ENCODE peak calls at places on chromosomes 5 and 9, in eight cellular contexts. G is ecto neural progenitor cell; A is mesendoderm; V is neural crest cell; N is activated CD4-positive, alpha-beta T cell treated with anti-CD3 and anti-CD28 coated beads for 48 hours; C is C1 segment of cervical spinal cord; P is activated T-helper 1 cell treated with Interleukin-2 at 50 U/mL for 16 hours; U is heart right ventricle. R is an unnamed sample.

GRCh38 chr5:158273035-158273434 is 414.1 kb upstream of the CLINT1 start:
- DNase-seq in G (peak), A (peak), V (no peak), N (no peak), C (no peak), P (no peak), U (no peak), R (no peak)

GRCh38 chr5:23208959-23209431 is 298.4 kb upstream of the PRDM9 start:
- DNase-seq in G (peak), A (peak), V (peak), N (no peak), C (no peak), P (no peak), U (peak), R (peak)

GRCh38 chr9:130893250-130894101 is 3.1 kb downstream of the QRFP start:
- DNase-seq in G (peak), A (peak), V (no peak), N (no peak), C (peak), P (no peak), U (peak), R (no peak)

GRCh38 chr5:120765189-120765588 is 301.1 kb downstream of the PRR16 start:
- DNase-seq in G (no peak), A (no peak), V (no peak), N (no peak), C (no peak), P (no peak), U (no peak), R (no peak)

GRCh38 chr5:177403826-177404640 is 3.6 kb upstream of the PFN3 start:
- DNase-seq in G (peak), A (peak), V (peak), N (peak), C (no peak), P (peak), U (peak), R (peak)

GRCh38 chr9:22052376-22052945 is 43.4 kb upstream of the CDKN2B start:
- DNase-seq in G (no peak), A (no peak), V (no peak), N (peak), C (no peak), P (no peak), U (no peak), R (no peak)

GRCh38 chr9:23123048-23123632 is 676.5 kb downstream of the DMRTA1 start:
- DNase-seq in G (peak), A (peak), V (peak), N (peak), C (no peak), P (no peak), U (no peak), R (no peak)

GRCh38 chr5:132411382-132411925 is 41.9 kb downstream of the SLC22A5 start:
- DNase-seq in G (no peak), A (no peak), V (no peak), N (peak), C (no peak), P (peak), U (no peak), R (no peak)

GRCh38 chr5:143521891-143522290 is 118.4 kb upstream of the NR3C1 start:
- DNase-seq in G (no peak), A (no peak), V (no peak), N (no peak), C (no peak), P (no peak), U (no peak), R (no peak)

GRCh38 chr9:125436613-125437443 is 175.2 kb downstream of the GAPVD1 start:
- DNase-seq in G (peak), A (no peak), V (no peak), N (no peak), C (no peak), P (no peak), U (no peak), R (no peak)

GRCh38 chr5:168885324-168886120 is 306.4 kb upstream of the PANK3 start:
- DNase-seq in G (peak), A (no peak), V (peak), N (no peak), C (no peak), P (no peak), U (peak), R (no peak)

GRCh38 chr9:31304576-31304975 is 1079.9 kb upstream of the ACO1 start:
- DNase-seq in G (no peak), A (no peak), V (no peak), N (no peak), C (no peak), P (no peak), U (no peak), R (no peak)

GRCh38 chr5:142006363-142007236 is 6.2 kb downstream of the GNPDA1 start:
- DNase-seq in G (no peak), A (no peak), V (no peak), N (peak), C (no peak), P (no peak), U (no peak), R (no peak)

R was measured in HuH-7.5.